ENCODE peak calls at places on chromosomes 2 and 18, in five cellular contexts. L is neuronal stem cell, Y is IMR-90, N is trophoblast cell, M is H9. J is an unnamed sample.

GRCh38 chr18:51668101-51668500 is 470.6 kb upstream of the MEX3C start:
- DNase-seq in L (peak; percentile 63), Y (peak; percentile 4), N (peak; percentile 27), M (peak; percentile 68), J (peak; percentile 66)

GRCh38 chr2:176122633-176123482 is at the start of gene HOXD9:
- DNase-seq in L (no peak), Y (no peak), N (no peak), M (peak; percentile 67), J (peak; percentile 73)

GRCh38 chr18:13703899-13704298 is 22.5 kb downstream of the FAM210A start:
- DNase-seq in L (peak; percentile 3), Y (peak; percentile 16), N (no peak), M (no peak), J (peak; percentile 68)

GRCh38 chr18:58967643-58968291 is 103.1 kb downstream of the ZNF532 start:
- DNase-seq in L (no peak), Y (peak; percentile 42), N (no peak), M (no peak), J (no peak)

GRCh38 chr2:24040511-24040910 is 6.7 kb downstream of the WDCP start:
- DNase-seq in L (no peak), Y (no peak), N (peak; percentile 47), M (no peak), J (no peak)

GRCh38 chr2:178234648-178235047 is 40.3 kb downstream of the OSBPL6 start:
- DNase-seq in L (no peak), Y (peak; percentile 52), N (no peak), M (no peak), J (no peak)

GRCh38 chr2:175007510-175007909 is 2.3 kb upstream of the CHN1 start:
- DNase-seq in L (no peak), Y (no peak), N (no peak), M (no peak), J (no peak)

GRCh38 chr2:12087671-12088380 is 341.4 kb downstream of the LPIN1 start:
- DNase-seq in L (no peak), Y (peak; percentile 42), N (peak; percentile 45), M (no peak), J (no peak)

GRCh38 chr2:42810126-42810970 is 18.0 kb upstream of the HAAO start:
- DNase-seq in L (peak; percentile 95), Y (peak; percentile 97), N (peak; percentile 97), M (peak; percentile 92), J (peak; percentile 97)
- H2BK120ac ChIP-seq in L (peak overlapping the region; percentile 100), Y (peak overlapping the region; percentile 64), N (peak overlapping the region; percentile 93), M (no peak overlapping the region), J (peak overlapping the region; percentile 76)

DNA sequence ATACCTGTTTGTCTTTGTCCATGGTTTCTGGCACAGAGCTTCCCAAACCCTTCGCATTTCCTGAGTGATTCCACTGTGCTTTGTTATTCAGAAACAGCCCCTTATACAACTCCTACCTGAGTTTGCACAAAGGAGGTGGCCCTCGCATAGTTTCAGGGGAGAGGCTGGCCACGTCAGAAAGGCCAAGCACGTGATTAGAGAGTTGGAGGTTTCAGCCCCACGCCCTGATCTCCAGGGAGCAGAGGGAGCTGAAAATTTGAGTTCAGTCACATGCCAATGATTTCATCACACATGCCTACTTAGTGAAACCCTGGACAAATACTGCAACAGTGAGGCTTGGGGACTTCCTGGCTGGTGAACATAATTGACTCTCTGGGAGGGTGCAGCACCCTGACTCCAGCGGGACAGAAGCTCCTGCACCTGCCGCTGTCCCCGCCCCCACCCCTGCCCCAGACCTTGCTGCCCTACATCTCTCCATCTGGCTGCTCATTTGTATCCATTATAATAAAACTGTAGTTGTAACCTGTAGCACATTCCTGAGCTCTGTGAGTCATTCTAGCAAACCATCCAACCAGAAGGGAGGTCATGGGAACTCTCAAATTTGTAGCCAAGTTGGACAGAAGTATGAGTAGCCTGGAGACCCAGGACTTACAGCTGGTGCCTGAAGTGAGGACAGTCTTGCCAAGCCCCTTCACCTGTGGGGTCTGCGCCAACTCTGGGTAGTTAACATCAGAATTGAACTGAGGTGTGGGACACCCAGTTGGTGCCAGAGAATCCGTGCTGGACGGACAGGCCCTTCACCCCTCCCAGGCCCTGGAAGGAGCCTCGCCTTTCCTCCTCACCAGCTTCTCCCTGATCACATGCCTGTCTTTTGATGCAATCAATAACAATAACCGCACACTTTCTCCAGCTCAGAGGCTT is 224.4 kb downstream of the ANAPC1 start:
- DNase-seq in L (no peak), Y (peak; percentile 85), N (peak; percentile 75), M (peak; percentile 73), J (peak; percentile 53)
- H3K4me2 ChIP-seq in L (no peak overlapping the region), Y (no peak overlapping the region), N (no peak overlapping the region), M (no peak overlapping the region), J (no peak overlapping the region)

DNA sequence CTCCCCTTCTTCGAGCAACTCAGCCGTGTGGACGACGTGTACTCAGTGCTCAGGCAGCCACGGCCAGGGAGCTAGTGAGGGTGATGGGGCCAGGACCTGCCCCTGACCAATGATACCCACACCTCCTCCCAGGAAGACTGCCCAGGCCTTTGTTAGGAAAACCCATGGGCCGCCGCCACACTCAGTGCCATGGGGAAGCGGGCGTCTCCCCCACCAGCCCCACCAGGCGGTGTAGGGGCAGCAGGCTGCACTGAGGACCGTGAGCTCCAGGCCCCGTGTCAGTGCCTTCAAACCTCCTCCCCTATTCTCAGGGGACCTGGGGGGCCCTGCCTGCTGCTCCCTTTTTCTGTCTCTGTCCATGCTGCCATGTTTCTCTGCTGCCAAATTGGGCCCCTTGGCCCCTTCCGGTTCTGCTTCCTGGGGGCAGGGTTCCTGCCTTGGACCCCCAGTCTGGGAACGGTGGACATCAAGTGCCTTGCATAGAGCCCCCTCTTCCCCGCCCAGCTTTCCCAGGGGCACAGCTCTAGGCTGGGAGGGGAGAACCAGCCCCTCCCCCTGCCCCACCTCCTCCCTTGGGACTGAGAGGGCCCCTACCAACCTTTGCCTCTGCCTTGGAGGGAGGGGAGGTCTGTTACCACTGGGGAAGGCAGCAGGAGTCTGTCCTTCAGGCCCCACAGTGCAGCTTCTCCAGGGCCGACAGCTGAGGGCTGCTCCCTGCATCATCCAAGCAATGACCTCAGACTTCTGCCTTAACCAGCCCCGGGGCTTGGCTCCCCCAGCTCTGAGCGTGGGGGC is 4.9 kb downstream of the CTDSP1 start:
- DNase-seq in L (no peak), Y (no peak), N (no peak), M (no peak), J (no peak)
- H2BK120ac ChIP-seq in L (no peak overlapping the region), Y (no peak overlapping the region), N (no peak overlapping the region), M (no peak overlapping the region), J (no peak overlapping the region)

DNA sequence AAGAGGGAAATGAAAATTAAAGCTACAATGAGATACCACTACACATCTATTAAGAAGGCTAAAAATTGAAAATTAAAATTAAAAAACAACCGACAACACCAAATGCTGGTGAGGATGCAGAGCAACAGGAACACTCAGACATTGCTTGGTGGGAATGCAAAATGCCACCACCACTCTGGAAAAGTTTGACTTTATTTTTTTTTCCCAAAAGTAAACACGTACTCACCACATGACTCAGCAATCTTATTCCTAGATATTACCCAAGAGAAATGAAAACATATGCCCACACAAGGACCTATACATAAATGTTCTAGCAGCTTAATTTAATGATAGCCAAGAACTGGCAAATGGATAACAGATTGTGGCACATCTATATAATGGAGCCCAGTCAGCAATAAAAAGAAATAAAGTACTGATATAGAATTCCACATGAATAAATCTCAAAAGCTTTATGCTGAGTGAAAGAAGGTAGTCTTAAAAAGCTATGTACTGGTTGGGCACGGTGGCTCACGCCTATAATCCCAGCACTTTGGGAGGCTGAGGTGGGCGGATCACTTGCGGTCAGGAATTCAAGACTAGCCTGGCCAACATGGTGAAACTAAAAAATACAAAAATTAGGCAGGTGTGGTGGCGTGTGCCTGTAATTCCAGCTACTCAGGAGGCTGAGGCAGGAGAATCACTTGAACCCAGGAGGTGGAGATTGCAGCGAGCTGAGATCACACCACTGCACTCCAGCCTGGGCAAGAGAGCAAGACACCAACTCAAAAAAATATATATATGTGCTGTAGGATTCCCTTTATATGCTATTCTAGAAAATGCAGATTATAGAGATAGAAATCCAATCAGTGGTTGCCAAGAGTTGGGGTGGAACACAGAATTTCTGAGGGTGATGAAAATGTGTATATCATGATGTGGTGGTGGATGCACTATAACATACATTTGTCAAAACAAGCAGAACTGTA is 4.2 kb upstream of the PROC start:
- DNase-seq in L (no peak), Y (peak; percentile 78), N (no peak), M (no peak), J (no peak)
- H3K4me2 ChIP-seq in L (no peak overlapping the region), Y (no peak overlapping the region), N (no peak overlapping the region), M (no peak overlapping the region), J (no peak overlapping the region)

GRCh38 chr18:79802298-79802697 is 4.6 kb downstream of the KCNG2 start:
- DNase-seq in L (no peak), Y (no peak), N (no peak), M (no peak), J (no peak)

GRCh38 chr18:79805211-79805862 is 7.6 kb downstream of the KCNG2 start:
- DNase-seq in L (no peak), Y (no peak), N (no peak), M (no peak), J (no peak)

GRCh38 chr18:79803611-79804051 is 5.9 kb downstream of the KCNG2 start:
- DNase-seq in L (no peak), Y (no peak), N (no peak), M (no peak), J (no peak)

GRCh38 chr18:79805926-79806487 is 8.3 kb downstream of the KCNG2 start:
- DNase-seq in L (no peak), Y (no peak), N (no peak), M (no peak), J (no peak)

DNA sequence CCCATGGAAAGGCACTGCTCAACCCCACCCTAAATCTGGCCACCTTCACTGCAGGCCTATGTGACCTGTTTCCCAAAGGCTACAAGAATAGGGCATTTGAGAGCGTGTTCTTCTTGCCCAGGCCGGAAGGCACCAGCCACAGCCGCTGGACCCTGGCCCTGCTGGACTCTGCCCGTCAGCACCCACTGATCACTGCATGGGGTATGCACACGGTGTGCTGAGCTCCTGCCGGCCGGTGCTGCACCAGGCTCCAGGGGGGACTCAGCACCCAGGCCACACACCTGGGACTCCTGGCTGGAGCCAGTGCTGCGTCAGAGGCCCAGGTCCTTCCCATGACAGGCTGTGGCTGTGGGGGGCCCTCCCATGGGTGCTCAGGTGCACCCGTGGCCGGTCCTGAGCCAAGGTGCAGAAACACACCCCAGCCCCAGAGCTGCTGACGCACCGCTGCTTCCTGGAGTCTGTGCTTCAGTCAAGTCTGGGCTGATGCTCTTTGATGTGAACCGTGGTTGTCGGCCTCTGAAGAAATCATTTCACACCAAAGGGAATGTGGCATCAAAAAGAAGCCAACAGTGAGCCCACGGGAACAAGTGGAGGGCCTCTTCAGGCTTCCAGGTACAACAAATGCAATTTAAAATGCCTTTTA is 6.5 kb downstream of the KCNG2 start:
- DNase-seq in L (no peak), Y (no peak), N (no peak), M (no peak), J (no peak)
- H2BK120ac ChIP-seq in L (no peak overlapping the region), Y (no peak overlapping the region), N (no peak overlapping the region), M (no peak overlapping the region), J (no peak overlapping the region)

J was measured in mesendoderm.